ENCODE peak calls at places on chromosomes 7 and 10, in five cellular contexts. T, B, R, M and Q are unnamed samples.
A peak's percentile ranks its signal among the peaks of the same experiment; 100 is the strongest.

GRCh38 chr7:45435846-45436245 is 138.3 kb upstream of the ADCY1 start:
- DNase-seq in T (peak; percentile 95), B (no peak), R (no peak), M (no peak), Q (peak; percentile 31)

GRCh38 chr10:110421512-110422138 is 76.1 kb upstream of the DUSP5 start:
- DNase-seq in T (no peak), B (no peak), R (no peak), M (no peak), Q (no peak)

GRCh38 chr7:39509912-39510311 is 56.3 kb upstream of the YAE1 start:
- DNase-seq in T (no peak), B (no peak), R (no peak), M (no peak), Q (no peak)

GRCh38 chr10:122738031-122738430 is 38.4 kb upstream of the C10orf120 start:
- DNase-seq in T (no peak), B (no peak), R (no peak), M (no peak), Q (no peak)

GRCh38 chr10:48655426-48656240 is 29.0 kb upstream of the WDFY4 start:
- DNase-seq in T (peak; percentile 74), B (no peak), R (peak; percentile 87), M (peak; percentile 46), Q (no peak)

GRCh38 chr7:85890244-85890811 is 703.5 kb upstream of the SEMA3D start:
- DNase-seq in T (peak; percentile 47), B (peak; percentile 9), R (no peak), M (no peak), Q (no peak)

GRCh38 chr7:91266931-91267557 is 2.8 kb downstream of the FZD1 start:
- DNase-seq in T (no peak), B (no peak), R (peak; percentile 41), M (peak; percentile 31), Q (no peak)

GRCh38 chr7:2362385-2363088 is 7.9 kb downstream of the EIF3B start:
- DNase-seq in T (no peak), B (no peak), R (no peak), M (no peak), Q (no peak)

GRCh38 chr7:144468990-144469732 is 65.7 kb upstream of the NOBOX start:
- DNase-seq in T (no peak), B (no peak), R (no peak), M (no peak), Q (no peak)

GRCh38 chr7:40232242-40232929 is 97.6 kb downstream of the SUGCT start:
- DNase-seq in T (peak; percentile 77), B (peak; percentile 38), R (no peak), M (no peak), Q (peak; percentile 41)

GRCh38 chr7:158868754-158869410 is 12.5 kb downstream of the DYNC2I1 start:
- DNase-seq in T (no peak), B (no peak), R (no peak), M (no peak), Q (no peak)

GRCh38 chr10:31153692-31154091 is 122.0 kb upstream of the ZNF438 start:
- DNase-seq in T (no peak), B (no peak), R (no peak), M (no peak), Q (no peak)

GRCh38 chr7:29319719-29320521 is 125.3 kb downstream of the CHN2 start:
- DNase-seq in T (no peak), B (no peak), R (no peak), M (no peak), Q (no peak)
- H3K4me3 ChIP-seq in T (no peak overlapping the region), B (no peak overlapping the region), R (no peak overlapping the region), M (peak overlapping the region; percentile 21), Q (no peak overlapping the region)

DNA sequence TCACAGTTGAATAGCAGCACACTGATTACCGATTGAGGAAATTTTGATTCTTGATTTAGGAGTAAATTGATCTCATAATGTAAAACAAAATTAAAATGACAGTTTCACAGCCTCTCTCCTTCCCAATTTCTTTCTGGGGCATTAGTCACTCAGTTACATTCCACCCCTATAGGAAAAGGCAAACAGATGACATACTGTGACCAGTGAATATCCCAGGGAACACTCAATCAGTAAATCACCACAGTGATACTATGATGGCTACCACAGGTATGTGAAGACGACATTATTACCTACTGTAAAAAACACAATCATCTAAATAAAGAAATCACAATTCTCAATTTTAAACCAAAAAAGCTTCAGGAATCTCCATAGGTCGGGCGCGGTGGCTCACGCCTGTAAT is 15.5 kb downstream of the CTTNBP2 start:
- DNase-seq in T (peak; percentile 42), B (no peak), R (no peak), M (no peak), Q (no peak)
- H3K4me3 ChIP-seq in T (no peak overlapping the region), B (no peak overlapping the region), R (no peak overlapping the region), M (no peak overlapping the region), Q (no peak overlapping the region)

GRCh38 chr7:102467581-102468415 is 3.0 kb downstream of the LRWD1 start:
- DNase-seq in T (no peak), B (no peak), R (no peak), M (no peak), Q (no peak)
- H3K4me3 ChIP-seq in T (no peak overlapping the region), B (no peak overlapping the region), R (no peak overlapping the region), M (no peak overlapping the region), Q (no peak overlapping the region)

DNA sequence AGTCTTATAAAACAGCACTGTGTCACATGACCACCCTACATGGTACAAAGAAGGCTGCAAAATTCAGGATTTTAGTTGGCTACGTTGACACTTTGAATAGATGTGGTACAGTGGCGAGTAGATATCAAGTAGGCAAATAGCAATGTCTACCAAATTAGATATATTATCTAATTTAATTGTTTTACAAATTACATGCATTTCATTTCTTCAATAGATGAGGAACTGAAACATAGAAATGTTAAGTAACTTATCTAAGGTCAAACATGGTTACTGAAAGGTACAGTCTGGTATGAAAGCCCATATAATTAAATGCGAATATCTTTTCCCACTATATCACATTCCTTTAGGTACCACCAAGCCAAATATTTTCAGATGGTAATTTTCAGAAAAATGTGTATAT is 972.2 kb downstream of the NRG3 start:
- DNase-seq in T (no peak), B (no peak), R (no peak), M (no peak), Q (no peak)
- H3K4me3 ChIP-seq in T (no peak overlapping the region), B (no peak overlapping the region), R (no peak overlapping the region), M (no peak overlapping the region), Q (no peak overlapping the region)